ENCODE peak calls at places on chromosomes 5 and 9, in four cellular contexts. One of them, this sample, is unnamed.

GRCh38 chr5:68068204-68068603 is 147.4 kb upstream of the PIK3R1 start:
- DNase-seq in left ventricle myocardium inferior: no peak
- DNase-seq in pancreas: no peak
- DNase-seq in cardiac muscle cell: no peak
- DNase-seq in this sample: no peak

GRCh38 chr9:4315582-4316215 is 15.8 kb upstream of the GLIS3 start:
- DNase-seq in left ventricle myocardium inferior: peak; percentile 79
- DNase-seq in pancreas: peak; percentile 91
- DNase-seq in cardiac muscle cell: peak; percentile 81
- DNase-seq in this sample: peak; percentile 72

GRCh38 chr9:114282104-114282485 is 40.8 kb upstream of the ORM1 start:
- DNase-seq in left ventricle myocardium inferior: peak; percentile 10
- DNase-seq in pancreas: no peak
- DNase-seq in cardiac muscle cell: no peak
- DNase-seq in this sample: no peak

GRCh38 chr9:74940600-74940999 is 12.1 kb downstream of the C9orf40 start:
- DNase-seq in left ventricle myocardium inferior: no peak
- DNase-seq in pancreas: no peak
- DNase-seq in cardiac muscle cell: no peak
- DNase-seq in this sample: no peak

GRCh38 chr5:11383506-11384095 is 520.6 kb downstream of the CTNND2 start:
- DNase-seq in left ventricle myocardium inferior: no peak
- DNase-seq in pancreas: no peak
- DNase-seq in cardiac muscle cell: peak; percentile 19
- DNase-seq in this sample: no peak

GRCh38 chr5:173782671-173783101 is 105.5 kb upstream of the CPEB4 start:
- DNase-seq in left ventricle myocardium inferior: no peak
- DNase-seq in pancreas: no peak
- DNase-seq in cardiac muscle cell: no peak
- DNase-seq in this sample: no peak

GRCh38 chr5:1963941-1964451 is 81.3 kb upstream of the IRX4 start:
- DNase-seq in left ventricle myocardium inferior: no peak
- DNase-seq in pancreas: no peak
- DNase-seq in cardiac muscle cell: no peak
- DNase-seq in this sample: no peak

GRCh38 chr5:139711852-139712171 is 63.7 kb downstream of the CXXC5 start:
- DNase-seq in left ventricle myocardium inferior: no peak
- DNase-seq in pancreas: peak; percentile 68
- DNase-seq in cardiac muscle cell: no peak
- DNase-seq in this sample: no peak

GRCh38 chr5:29930316-29930715 is 1263.2 kb upstream of the CDH6 start:
- DNase-seq in left ventricle myocardium inferior: no peak
- DNase-seq in pancreas: no peak
- DNase-seq in cardiac muscle cell: no peak
- DNase-seq in this sample: no peak

GRCh38 chr9:93085676-93086075 is 10.3 kb upstream of the CARD19 start:
- DNase-seq in left ventricle myocardium inferior: no peak
- DNase-seq in pancreas: peak; percentile 24
- DNase-seq in cardiac muscle cell: no peak
- DNase-seq in this sample: no peak

GRCh38 chr5:74543162-74543995 is 97.1 kb downstream of the ENC1 start:
- DNase-seq in left ventricle myocardium inferior: no peak
- DNase-seq in pancreas: no peak
- DNase-seq in cardiac muscle cell: no peak
- DNase-seq in this sample: peak; percentile 13

GRCh38 chr9:77943053-77943452 is 88.6 kb downstream of the GNAQ start:
- DNase-seq in left ventricle myocardium inferior: no peak
- DNase-seq in pancreas: no peak
- DNase-seq in cardiac muscle cell: no peak
- DNase-seq in this sample: no peak

GRCh38 chr9:77939149-77939668 is 92.4 kb downstream of the GNAQ start:
- DNase-seq in left ventricle myocardium inferior: no peak
- DNase-seq in pancreas: no peak
- DNase-seq in cardiac muscle cell: no peak
- DNase-seq in this sample: no peak

GRCh38 chr9:77945798-77946197 is 85.8 kb downstream of the GNAQ start:
- DNase-seq in left ventricle myocardium inferior: no peak
- DNase-seq in pancreas: no peak
- DNase-seq in cardiac muscle cell: peak; percentile 14
- DNase-seq in this sample: no peak

GRCh38 chr9:77946969-77947368 is 84.6 kb downstream of the GNAQ start:
- DNase-seq in left ventricle myocardium inferior: no peak
- DNase-seq in pancreas: no peak
- DNase-seq in cardiac muscle cell: no peak
- DNase-seq in this sample: peak; percentile 18

GRCh38 chr9:77944556-77945261 is 86.9 kb downstream of the GNAQ start:
- DNase-seq in left ventricle myocardium inferior: no peak
- DNase-seq in pancreas: no peak
- DNase-seq in cardiac muscle cell: no peak
- DNase-seq in this sample: peak; percentile 12
- H3K4me1 ChIP-seq in left ventricle myocardium inferior: peaks cover 44% of the 10 kb centered on the region
- H3K4me1 ChIP-seq in pancreas: peaks cover 27% of the 10 kb centered on the region
- H3K4me1 ChIP-seq in cardiac muscle cell: peaks cover 31% of the 10 kb centered on the region
- H3K4me1 ChIP-seq in this sample: peaks cover 7% of the 10 kb centered on the region

DNA sequence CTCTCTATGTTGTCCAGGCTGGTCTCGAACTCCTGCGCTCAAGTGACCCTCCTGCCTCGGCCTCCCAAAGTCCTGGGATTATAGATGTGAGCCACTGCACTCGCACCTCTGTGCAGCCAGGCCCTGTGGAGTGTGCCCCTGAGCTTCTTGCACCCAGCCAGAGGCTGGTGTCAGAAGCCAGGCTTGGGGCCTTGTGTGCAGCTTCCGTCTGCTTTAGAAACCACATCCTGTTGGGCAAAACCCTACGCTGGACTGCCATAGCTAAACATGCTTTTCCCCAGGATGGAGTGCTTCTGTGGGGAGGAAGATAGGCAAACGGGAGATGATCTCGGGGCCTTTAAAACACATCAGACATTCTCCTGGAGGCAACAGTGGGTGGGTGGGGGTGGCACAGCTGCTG is 40.1 kb downstream of the PRRT1B start:
- DNase-seq in left ventricle myocardium inferior: no peak
- DNase-seq in pancreas: no peak
- DNase-seq in cardiac muscle cell: no peak
- DNase-seq in this sample: no peak
- H3K4me3 ChIP-seq in left ventricle myocardium inferior: no peak overlapping the region
- H3K4me3 ChIP-seq in pancreas: no peak overlapping the region
- H3K4me3 ChIP-seq in cardiac muscle cell: no peak overlapping the region
- H3K4me3 ChIP-seq in this sample: no peak overlapping the region

DNA sequence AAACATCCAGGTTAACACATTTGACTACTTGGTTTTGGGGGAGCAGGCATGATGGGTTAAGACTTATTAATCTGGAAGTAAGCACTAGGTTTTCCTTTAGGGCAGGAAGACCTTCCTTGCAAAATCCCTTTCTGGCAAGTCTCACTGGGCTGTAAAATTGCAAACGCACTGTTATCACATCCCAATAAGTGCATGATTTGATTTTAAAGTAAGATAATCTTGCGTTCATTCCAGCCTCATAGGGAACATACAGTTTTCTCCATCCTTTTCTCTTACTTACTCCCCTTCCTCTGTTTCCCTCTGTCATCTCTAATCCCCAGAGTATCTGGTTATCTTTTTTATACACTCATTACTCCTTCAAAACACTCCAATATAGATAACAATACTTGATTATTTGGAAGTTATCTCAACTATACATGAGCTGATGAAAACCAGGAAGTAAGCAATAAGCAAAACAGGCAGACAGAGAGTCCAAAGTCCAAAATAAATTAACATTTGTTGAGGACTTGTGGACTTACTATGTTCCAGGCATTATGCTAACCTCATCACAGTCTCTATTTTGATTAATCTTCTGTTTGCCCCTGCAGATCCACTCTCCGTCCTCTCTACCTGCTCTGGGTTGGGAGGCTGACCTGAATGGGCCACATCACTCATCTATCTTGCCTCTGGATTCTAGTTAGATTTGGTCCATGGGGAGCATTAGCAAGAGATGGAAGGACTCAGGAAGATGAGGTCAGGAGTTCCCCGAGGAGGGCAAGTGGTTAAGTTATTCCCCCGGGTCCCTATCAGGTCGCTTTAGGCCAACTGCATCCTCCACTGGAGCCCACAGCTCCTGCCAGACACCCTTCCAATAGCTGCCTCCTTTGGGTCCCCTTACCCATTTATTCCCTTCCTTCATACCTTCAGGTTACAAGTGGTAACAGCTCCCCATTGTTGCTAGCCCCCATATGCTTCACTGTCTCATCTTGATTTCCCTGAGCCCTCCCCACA is 60.2 kb downstream of the SLC22A5 start:
- DNase-seq in left ventricle myocardium inferior: no peak
- DNase-seq in pancreas: no peak
- DNase-seq in cardiac muscle cell: no peak
- DNase-seq in this sample: no peak
- H3K4me1 ChIP-seq in left ventricle myocardium inferior: peaks cover 99% of the 10 kb centered on the region
- H3K4me1 ChIP-seq in pancreas: peaks cover 47% of the 10 kb centered on the region
- H3K4me1 ChIP-seq in cardiac muscle cell: peaks cover 12% of the 10 kb centered on the region
- H3K4me1 ChIP-seq in this sample: peaks cover 34% of the 10 kb centered on the region

GRCh38 chr5:153365547-153365946 is 124.9 kb upstream of the GRIA1 start:
- DNase-seq in left ventricle myocardium inferior: no peak
- DNase-seq in pancreas: no peak
- DNase-seq in cardiac muscle cell: no peak
- DNase-seq in this sample: no peak
- H3K4me3 ChIP-seq in left ventricle myocardium inferior: no peak overlapping the region
- H3K4me3 ChIP-seq in pancreas: no peak overlapping the region
- H3K4me3 ChIP-seq in cardiac muscle cell: no peak overlapping the region
- H3K4me3 ChIP-seq in this sample: no peak overlapping the region

GRCh38 chr5:132473608-132474007 is 17.0 kb downstream of the IRF1 start:
- DNase-seq in left ventricle myocardium inferior: no peak
- DNase-seq in pancreas: peak; percentile 34
- DNase-seq in cardiac muscle cell: no peak
- DNase-seq in this sample: no peak
- H3K4me1 ChIP-seq in left ventricle myocardium inferior: peaks cover 96% of the 10 kb centered on the region
- H3K4me1 ChIP-seq in pancreas: peaks cover 6% of the 10 kb centered on the region
- H3K4me1 ChIP-seq in cardiac muscle cell: peaks cover 6% of the 10 kb centered on the region
- H3K4me1 ChIP-seq in this sample: no peaks in the 10 kb centered on the region

GRCh38 chr9:23822331-23823169 is 3.5 kb downstream of the ELAVL2 start:
- DNase-seq in left ventricle myocardium inferior: no peak
- DNase-seq in pancreas: no peak
- DNase-seq in cardiac muscle cell: no peak
- DNase-seq in this sample: no peak

GRCh38 chr9:23824241-23825142 is 1.5 kb downstream of the ELAVL2 start:
- DNase-seq in left ventricle myocardium inferior: no peak
- DNase-seq in pancreas: peak; percentile 61
- DNase-seq in cardiac muscle cell: peak; percentile 81
- DNase-seq in this sample: no peak

GRCh38 chr9:23825700-23826099 is 340 bp downstream of the ELAVL2 start:
- DNase-seq in left ventricle myocardium inferior: no peak
- DNase-seq in pancreas: no peak
- DNase-seq in cardiac muscle cell: no peak
- DNase-seq in this sample: no peak

GRCh38 chr9:23825143-23825531 is 903 bp downstream of the ELAVL2 start:
- DNase-seq in left ventricle myocardium inferior: no peak
- DNase-seq in pancreas: no peak
- DNase-seq in cardiac muscle cell: no peak
- DNase-seq in this sample: no peak

DNA sequence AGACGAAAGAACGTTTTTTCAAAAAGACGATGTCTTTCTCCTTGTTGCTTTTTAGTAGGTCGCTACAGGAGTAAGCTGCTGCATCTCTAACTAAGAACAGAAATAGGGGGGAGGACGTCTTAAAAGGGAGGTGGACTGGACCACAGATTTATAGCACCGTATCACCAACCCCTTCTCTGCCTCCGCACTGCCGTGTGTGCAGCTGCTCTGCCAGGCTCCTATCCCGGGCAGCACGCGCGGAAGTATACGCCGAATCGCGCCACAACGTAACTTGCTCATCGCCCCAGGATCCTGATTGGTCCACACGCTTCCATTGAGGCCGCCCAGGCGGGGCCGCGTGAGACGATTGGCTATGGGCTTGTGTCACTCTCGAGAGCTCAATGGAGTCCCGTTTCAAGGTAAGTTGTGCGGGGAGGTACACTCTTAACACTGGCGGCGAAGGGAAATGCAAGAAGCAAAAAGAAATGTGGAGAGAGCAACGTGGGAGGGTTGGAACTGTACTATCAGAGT is at the start of gene ELAVL2:
- DNase-seq in left ventricle myocardium inferior: peak; percentile 80
- DNase-seq in pancreas: peak; percentile 87
- DNase-seq in cardiac muscle cell: peak; percentile 99
- DNase-seq in this sample: peak; percentile 34
- H3K4me3 ChIP-seq in left ventricle myocardium inferior: peak within 1 kb of the TSS; percentile 61
- H3K4me3 ChIP-seq in pancreas: peak within 1 kb of the TSS; percentile 18
- H3K4me3 ChIP-seq in cardiac muscle cell: peak within 1 kb of the TSS; percentile 51
- H3K4me3 ChIP-seq in this sample: no peak within 1 kb of the TSS

DNA sequence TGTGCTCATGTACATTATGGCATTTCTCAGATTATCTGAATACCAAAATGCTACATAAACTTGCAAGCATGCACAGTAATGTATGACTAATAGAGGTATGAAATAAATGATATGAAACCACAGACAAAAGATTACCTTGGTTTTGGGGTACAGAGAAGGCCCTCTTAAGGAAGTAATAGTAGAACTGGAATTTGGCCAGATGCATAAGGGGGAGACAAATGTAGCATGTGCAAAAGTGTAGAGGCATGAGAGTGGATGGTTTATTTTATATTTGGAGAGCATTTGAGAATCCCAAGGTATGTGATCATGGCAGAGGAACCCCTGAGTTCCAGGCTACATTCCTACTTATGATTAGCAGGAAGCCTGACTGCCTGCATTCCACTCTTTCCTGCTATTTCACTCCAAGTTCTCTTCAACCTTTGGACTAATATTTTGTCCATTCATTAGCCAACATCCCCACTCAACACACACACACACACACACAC is 74.2 kb downstream of the MAMDC2 start:
- DNase-seq in left ventricle myocardium inferior: no peak
- DNase-seq in pancreas: no peak
- DNase-seq in cardiac muscle cell: no peak
- DNase-seq in this sample: no peak
- H3K4me1 ChIP-seq in left ventricle myocardium inferior: peaks cover 17% of the 10 kb centered on the region
- H3K4me1 ChIP-seq in pancreas: peaks cover 6% of the 10 kb centered on the region
- H3K4me1 ChIP-seq in cardiac muscle cell: no peaks in the 10 kb centered on the region
- H3K4me1 ChIP-seq in this sample: no peaks in the 10 kb centered on the region

GRCh38 chr5:168012006-168012405 is 279.4 kb upstream of the WWC1 start:
- DNase-seq in left ventricle myocardium inferior: no peak
- DNase-seq in pancreas: no peak
- DNase-seq in cardiac muscle cell: no peak
- DNase-seq in this sample: no peak
- H3K4me3 ChIP-seq in left ventricle myocardium inferior: no peak overlapping the region
- H3K4me3 ChIP-seq in pancreas: no peak overlapping the region
- H3K4me3 ChIP-seq in cardiac muscle cell: no peak overlapping the region
- H3K4me3 ChIP-seq in this sample: no peak overlapping the region

This sample was measured in prostate gland.